ENCODE peak calls at places on chromosome 12, in four cellular contexts. K is DMS79 treated with DMSO at 0.1 percent for 48 hours, D is fibroblast of mammary gland, W is endothelial cell. A is an unnamed sample.

GRCh38 chr12:77407951-77408350 is 342.6 kb upstream of the E2F7 start:
- DNase-seq in K (no peak), D (peak; percentile 2), W (no peak), A (no peak)

GRCh38 chr12:18383203-18383602 is 121.9 kb downstream of the PIK3C2G start:
- DNase-seq in K (no peak), D (peak; percentile 78), W (no peak), A (peak; percentile 76)

GRCh38 chr12:53071591-53072551 is 7.3 kb downstream of the SPRYD3 start:
- DNase-seq in K (peak; percentile 54), D (peak; percentile 76), W (no peak), A (no peak)

GRCh38 chr12:112046003-112046402 is 32.8 kb downstream of the ERP29 start:
- DNase-seq in K (no peak), D (no peak), W (no peak), A (no peak)

GRCh38 chr12:108640802-108641445 is 7.2 kb upstream of the SELPLG start:
- DNase-seq in K (peak; percentile 43), D (peak; percentile 47), W (no peak), A (no peak)

GRCh38 chr12:110007874-110008273 is 8.6 kb downstream of the ANKRD13A start:
- DNase-seq in K (no peak), D (no peak), W (no peak), A (no peak)

GRCh38 chr12:54338682-54339296 is 13.9 kb downstream of the COPZ1 start:
- DNase-seq in K (no peak), D (peak; percentile 44), W (no peak), A (no peak)

GRCh38 chr12:98399532-98399931 is 115.9 kb upstream of the TMPO start:
- DNase-seq in K (peak; percentile 18), D (peak; percentile 74), W (no peak), A (peak; percentile 44)

GRCh38 chr12:131264625-131265024 is 310.9 kb downstream of the ADGRD1 start:
- DNase-seq in K (peak; percentile 8), D (no peak), W (no peak), A (no peak)

GRCh38 chr12:114272071-114272470 is 133.9 kb downstream of the TBX5 start:
- DNase-seq in K (no peak), D (no peak), W (no peak), A (no peak)

GRCh38 chr12:47904647-47905312 is at the start of gene VDR:
- DNase-seq in K (peak; percentile 85), D (peak; percentile 65), W (peak; percentile 66), A (peak; percentile 75)

GRCh38 chr12:93990832-93991748 is 157.3 kb upstream of the PLXNC1 start:
- DNase-seq in K (no peak), D (peak; percentile 51), W (peak; percentile 21), A (peak; percentile 65)

GRCh38 chr12:68414988-68415387 is 82.8 kb upstream of the MDM1 start:
- DNase-seq in K (no peak), D (no peak), W (no peak), A (no peak)

GRCh38 chr12:116665666-116666304 is 72.1 kb downstream of the SPRING1 start:
- DNase-seq in K (no peak), D (no peak), W (no peak), A (no peak)

GRCh38 chr12:6943719-6944380 is at the start of the genes C12orf57 and RNU7-1:
- DNase-seq in K (peak; percentile 95), D (peak; percentile 93), W (peak; percentile 67), A (peak; percentile 94)

GRCh38 chr12:52175411-52176350 is 16.1 kb downstream of the KRT80 start:
- DNase-seq in K (peak; percentile 81), D (no peak), W (peak; percentile 57), A (peak; percentile 44)

GRCh38 chr12:47021298-47021697 is 58.1 kb upstream of the PCED1B start:
- DNase-seq in K (peak; percentile 31), D (peak; percentile 95), W (peak; percentile 38), A (peak; percentile 97)

GRCh38 chr12:53179694-53180269 is 740 bp upstream of the ZNF740 start:
- DNase-seq in K (no peak), D (no peak), W (peak; percentile 26), A (no peak)

GRCh38 chr12:53532524-53533445 is 25.5 kb upstream of the NPFF start:
- DNase-seq in K (no peak), D (no peak), W (no peak), A (no peak)

GRCh38 chr12:18373176-18373575 is 111.9 kb downstream of the PIK3C2G start:
- DNase-seq in K (no peak), D (no peak), W (no peak), A (no peak)